ENCODE peak calls at places on chromosomes 7 and 10, in six cellular contexts. G is left lung; T is epithelial cell of prostate; X is Kasumi-1; I is stimulated activated CD4-positive, alpha-beta T cell treated with anti-CD3 and anti-CD28 coated beads, Interleukin-15, amount 100 ng/mL, for 48 hours; L is MV-4-11. C is an unnamed sample.

GRCh38 chr7:137001041-137001440 is 132.6 kb downstream of the CHRM2 start:
- DNase-seq in G (no peak), T (no peak), X (no peak), I (no peak), L (no peak), C (peak; percentile 18)

GRCh38 chr7:117808273-117808868 is 64.9 kb downstream of the CTTNBP2 start:
- DNase-seq in G (no peak), T (no peak), X (no peak), I (no peak), L (no peak), C (no peak)

GRCh38 chr7:43906327-43907010 is at the start of gene URGCP:
- DNase-seq in G (peak; percentile 59), T (no peak), X (peak; percentile 32), I (peak; percentile 46), L (no peak), C (peak; percentile 17)

GRCh38 chr7:35289376-35289775 is 35.5 kb upstream of the TBX20 start:
- DNase-seq in G (no peak), T (no peak), X (no peak), I (no peak), L (no peak), C (no peak)

GRCh38 chr10:113979378-113979777 is 64.3 kb upstream of the ADRB1 start:
- DNase-seq in G (no peak), T (no peak), X (no peak), I (no peak), L (no peak), C (no peak)

GRCh38 chr7:50284296-50284695 is 20.2 kb upstream of the IKZF1 start:
- DNase-seq in G (no peak), T (no peak), X (no peak), I (no peak), L (peak; percentile 36), C (no peak)

GRCh38 chr10:63547628-63548356 is 26.6 kb downstream of the REEP3 start:
- DNase-seq in G (no peak), T (no peak), X (no peak), I (no peak), L (no peak), C (no peak)

GRCh38 chr7:149742075-149742701 is 31.2 kb downstream of the ZNF467 start:
- DNase-seq in G (peak; percentile 75), T (no peak), X (peak; percentile 46), I (peak; percentile 54), L (peak; percentile 31), C (peak; percentile 49)

GRCh38 chr7:98283127-98283886 is 1.8 kb downstream of the BRI3 start:
- DNase-seq in G (peak; percentile 87), T (no peak), X (peak; percentile 94), I (no peak), L (peak; percentile 92), C (peak; percentile 11)

GRCh38 chr7:150388709-150389531 is 9.8 kb downstream of the ZNF775 start:
- DNase-seq in G (peak; percentile 68), T (no peak), X (no peak), I (no peak), L (peak; percentile 99), C (no peak)